ENCODE peak calls at places on chromosome 1, in seven cellular contexts. Z is body of pancreas; O is stimulated activated naive CD8-positive, alpha-beta T cell treated with anti-CD3 and anti-CD28 coated beads, Interleukin-15, amount 100 ng/mL, for 72 hours; I is suprapubic skin; D is IMR-90; C is adrenal gland; H is fibroblast of villous mesenchyme. R is an unnamed sample.

GRCh38 chr1:31705080-31705866 is 1.5 kb upstream of the COL16A1 start:
- DNase-seq in C (no peak), O (peak), Z (peak), D (peak), H (peak), I (peak), R (peak)

GRCh38 chr1:87045757-87046422 is 131.5 kb downstream of the HS2ST1 start:
- DNase-seq in H (no peak), O (peak), C (no peak), D (peak), I (no peak), Z (no peak), R (no peak)

GRCh38 chr1:204149635-204150565 is 1.9 kb downstream of the ETNK2 start:
- DNase-seq in H (no peak), C (no peak), I (no peak), D (no peak), O (no peak), Z (peak), R (peak)

GRCh38 chr1:169486281-169486904 is 649 bp upstream of the SLC19A2 start:
- DNase-seq in C (peak), D (peak), H (peak), I (no peak), Z (peak), O (no peak), R (no peak)

GRCh38 chr1:44084998-44085675 is 33.5 kb upstream of the KLF17 start:
- DNase-seq in D (peak), O (no peak), Z (no peak), C (no peak), I (no peak), H (peak), R (no peak)

GRCh38 chr1:18630511-18631495 is at the start of gene PAX7:
- DNase-seq in D (no peak), Z (no peak), H (no peak), O (no peak), C (no peak), I (no peak), R (no peak)

GRCh38 chr1:6057170-6057569 is 11.5 kb downstream of the KCNAB2 start:
- DNase-seq in I (no peak), C (no peak), H (no peak), D (no peak), O (no peak), Z (no peak), R (peak)

GRCh38 chr1:43582162-43582566 is 51.5 kb downstream of the PTPRF start:
- DNase-seq in I (no peak), C (peak), O (peak), Z (no peak), D (peak), H (peak), R (no peak)

GRCh38 chr1:42933060-42933586 is 25.5 kb downstream of the SLC2A1 start:
- DNase-seq in C (peak), Z (no peak), D (no peak), I (peak), O (no peak), H (no peak), R (no peak)